ENCODE peak calls at places on chromosomes 6 and 20, in six cellular contexts. P is DND-41, H is IMR-90, E is HCT116, W is PC-3, U is H1. K is an unnamed sample.

GRCh38 chr20:4894409-4894808 is 106.9 kb downstream of the SLC23A2 start:
- DNase-seq in W (no peak), U (no peak), H (no peak), P (no peak), E (no peak), K (no peak)

GRCh38 chr6:125798734-125799510 is 8.2 kb downstream of the NCOA7 start:
- DNase-seq in H (no peak), E (no peak), U (no peak), P (no peak), W (no peak), K (no peak)

GRCh38 chr6:53456809-53457208 is 88.1 kb downstream of the GCLC start:
- DNase-seq in P (no peak), H (no peak), W (no peak), E (no peak), U (no peak), K (no peak)

GRCh38 chr6:82072771-82073170 is 174.8 kb downstream of the IBTK start:
- DNase-seq in U (no peak), W (peak; percentile 7), H (peak; percentile 79), E (no peak), P (no peak), K (no peak)

GRCh38 chr6:2749972-2750600 is 636 bp downstream of the MYLK4 start:
- DNase-seq in H (peak; percentile 60), E (peak; percentile 43), W (peak; percentile 83), P (peak; percentile 69), U (peak; percentile 81), K (peak; percentile 71)

GRCh38 chr20:7571521-7572065 is 368.7 kb downstream of the HAO1 start:
- DNase-seq in E (no peak), P (no peak), H (no peak), W (no peak), U (no peak), K (no peak)

GRCh38 chr6:12467706-12468670 is 177.8 kb downstream of the EDN1 start:
- DNase-seq in H (peak; percentile 32), E (no peak), W (no peak), P (no peak), U (no peak), K (no peak)

GRCh38 chr6:155142902-155143609 is 120.8 kb upstream of the CLDN20 start:
- DNase-seq in E (no peak), P (peak; percentile 16), U (no peak), W (no peak), H (peak; percentile 33), K (no peak)

GRCh38 chr20:17491041-17491440 is 40.1 kb downstream of the BFSP1 start:
- DNase-seq in H (no peak), E (no peak), W (no peak), U (no peak), P (no peak), K (no peak)

GRCh38 chr6:126198581-126198980 is 141.3 kb upstream of the CENPW start:
- DNase-seq in H (no peak), P (no peak), W (no peak), U (no peak), E (no peak), K (no peak)

GRCh38 chr20:51444472-51444871 is 98.0 kb downstream of the NFATC2 start:
- DNase-seq in W (no peak), P (no peak), E (no peak), H (no peak), U (no peak), K (peak; percentile 32)

GRCh38 chr6:53646606-53647005 is 18.9 kb downstream of the KLHL31 start:
- DNase-seq in E (no peak), P (no peak), W (no peak), U (no peak), H (no peak), K (no peak)

GRCh38 chr20:3077618-3078134 is 6.3 kb downstream of the OXT start:
- DNase-seq in P (no peak), U (no peak), E (no peak), W (no peak), H (no peak), K (no peak)

GRCh38 chr6:85065831-85066230 is 301.4 kb upstream of the TBX18 start:
- DNase-seq in P (no peak), E (no peak), H (no peak), U (no peak), W (no peak), K (no peak)
- H3K9ac ChIP-seq in P (no peak overlapping the region), E (no peak overlapping the region), H (no peak overlapping the region), U (no peak overlapping the region), W (no peak overlapping the region), K (no peak overlapping the region)

DNA sequence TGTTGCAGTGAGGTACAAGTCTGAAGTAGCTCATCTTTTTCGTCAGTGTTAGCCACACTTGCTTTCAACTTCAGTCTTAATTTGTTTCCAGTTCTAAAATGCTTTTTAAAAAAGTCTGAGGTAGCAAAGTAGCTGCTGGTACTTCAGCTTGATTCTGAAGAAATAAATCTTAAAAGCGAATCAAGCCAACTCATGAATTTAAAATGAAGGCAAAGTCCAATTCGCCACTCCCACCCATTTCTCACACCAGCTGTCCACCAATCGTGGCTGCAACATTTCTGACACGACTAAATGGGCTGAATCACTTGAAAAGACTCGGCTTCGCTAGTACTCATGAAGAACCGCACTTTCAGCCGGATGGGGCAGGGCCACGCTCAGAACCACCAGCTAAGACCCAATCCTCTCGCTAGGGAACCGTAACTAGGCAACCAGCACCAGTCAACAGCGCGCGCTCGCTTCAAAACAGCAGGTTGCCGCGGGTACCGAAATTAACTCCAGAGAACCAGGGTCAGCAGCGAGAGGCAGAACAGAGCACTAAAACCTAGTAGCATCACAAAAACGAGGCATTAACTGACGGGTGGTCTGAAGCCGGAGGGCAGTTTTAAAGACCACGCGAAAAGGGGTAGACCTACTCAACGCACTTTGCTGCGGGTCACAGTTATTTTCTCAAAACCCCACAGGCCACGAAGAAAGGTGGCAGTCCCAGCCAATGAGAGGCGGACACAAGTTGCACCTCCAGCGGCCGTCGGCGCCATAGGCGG is 900 bp downstream of the BCLAF1 start:
- DNase-seq in P (peak; percentile 67), W (peak; percentile 77), E (peak; percentile 34), H (peak; percentile 96), U (peak; percentile 68), K (peak; percentile 81)
- TF ChIP-seq CTCF in P (peak; percentile 54), W (no peak), E (peak; percentile 28), H (no peak), U (peak; percentile 35), K (peak; percentile 29)

DNA sequence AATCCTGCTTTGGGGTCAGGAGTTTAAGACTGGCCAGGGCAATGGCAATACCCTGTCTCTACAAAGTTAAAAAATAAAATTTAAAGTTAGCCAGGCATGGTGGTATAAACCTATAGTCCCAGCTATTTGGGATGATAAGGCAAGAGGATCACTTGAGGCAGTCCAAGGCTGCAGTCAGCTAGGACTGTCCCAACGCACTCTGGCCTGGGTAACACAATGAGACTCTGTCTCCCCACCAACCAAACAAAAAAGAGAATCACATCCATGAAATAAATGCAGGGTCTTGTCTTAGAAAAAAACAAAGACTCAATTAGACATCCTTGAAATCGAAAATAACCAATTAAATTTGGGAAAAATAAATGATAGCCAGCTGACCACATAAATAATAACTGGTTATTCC is 88.9 kb downstream of the PHIP start:
- DNase-seq in U (no peak), W (no peak), E (no peak), P (no peak), H (no peak), K (no peak)
- H3K36me3 ChIP-seq in U (peaks cover 94% of the 10 kb centered on the region), W (peaks cover 35% of the 10 kb centered on the region), E (peaks cover 30% of the 10 kb centered on the region), P (peaks cover 92% of the 10 kb centered on the region), H (peaks cover 18% of the 10 kb centered on the region), K (peaks cover 6% of the 10 kb centered on the region)

GRCh38 chr6:17169701-17170100 is 67.9 kb downstream of the STMND1 start:
- DNase-seq in W (no peak), H (no peak), E (no peak), U (no peak), P (no peak), K (no peak)
- H3K9ac ChIP-seq in W (no peak overlapping the region), H (no peak overlapping the region), E (no peak overlapping the region), U (no peak overlapping the region), P (no peak overlapping the region), K (no peak overlapping the region)

GRCh38 chr20:31842471-31843157 is 2.8 kb downstream of the FOXS1 start:
- DNase-seq in W (peak; percentile 25), U (no peak), E (no peak), H (peak; percentile 59), P (no peak), K (no peak)
- TF ChIP-seq CTCF in W (no peak), U (no peak), E (no peak), H (no peak), P (no peak), K (no peak)

DNA sequence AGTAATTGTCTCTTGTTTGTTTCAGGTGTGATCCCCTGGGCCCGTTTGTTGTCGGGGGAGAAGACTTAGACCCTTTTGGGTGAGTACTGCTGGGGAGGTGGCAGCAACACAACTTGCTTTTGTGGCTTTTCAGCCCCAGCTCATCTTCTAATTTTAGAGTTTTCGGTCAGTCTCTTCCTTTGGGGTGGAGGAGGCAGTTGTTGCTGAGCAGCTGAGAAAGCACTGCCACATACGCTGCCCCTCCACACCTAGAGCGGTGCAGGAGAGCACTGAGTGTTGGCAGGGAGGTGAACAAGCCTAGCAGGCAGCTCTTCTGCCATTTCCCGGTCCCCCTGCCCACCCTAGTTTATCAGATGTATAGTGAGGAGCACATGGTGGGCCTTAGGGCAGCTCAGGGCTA is 21.7 kb downstream of the TMEM74B start:
- DNase-seq in H (no peak), E (no peak), W (no peak), P (no peak), U (no peak), K (no peak)
- H3K36me3 ChIP-seq in H (peaks cover 54% of the 10 kb centered on the region), E (peaks cover 29% of the 10 kb centered on the region), W (peaks cover 73% of the 10 kb centered on the region), P (peaks cover 83% of the 10 kb centered on the region), U (peaks cover 46% of the 10 kb centered on the region), K (peaks cover 14% of the 10 kb centered on the region)

GRCh38 chr20:61520076-61520639 is 268.1 kb downstream of the CDH4 start:
- DNase-seq in W (no peak), P (no peak), E (no peak), U (no peak), H (no peak), K (no peak)

GRCh38 chr20:61523145-61523544 is 271.1 kb downstream of the CDH4 start:
- DNase-seq in E (no peak), W (no peak), H (no peak), P (no peak), U (no peak), K (no peak)

GRCh38 chr20:61520761-61521460 is 268.9 kb downstream of the CDH4 start:
- DNase-seq in E (no peak), H (peak; percentile 89), P (no peak), U (no peak), W (no peak), K (no peak)

GRCh38 chr20:61522498-61523090 is 270.5 kb downstream of the CDH4 start:
- DNase-seq in W (no peak), E (no peak), P (no peak), U (no peak), H (no peak), K (no peak)

GRCh38 chr20:61521680-61522420 is 269.8 kb downstream of the CDH4 start:
- DNase-seq in P (no peak), H (peak; percentile 42), W (no peak), E (no peak), U (no peak), K (no peak)
- H3K9ac ChIP-seq in P (no peak overlapping the region), H (no peak overlapping the region), W (no peak overlapping the region), E (no peak overlapping the region), U (no peak overlapping the region), K (no peak overlapping the region)